ENCODE peak calls at places on chromosome 5, in eight cellular contexts. One of them, this sample, is unnamed.

GRCh38 chr5:21774791-21775190 is 1078.4 kb downstream of the CDH12 start:
- DNase-seq in fibroblast of mammary gland: peak; percentile 63
- DNase-seq in ovary: no peak
- DNase-seq in hepatocyte: no peak
- DNase-seq in breast epithelium: no peak
- DNase-seq in H1: no peak
- DNase-seq in PC-3: peak; percentile 100
- DNase-seq in fibroblast of lung: peak; percentile 61
- DNase-seq in this sample: no peak

GRCh38 chr5:56987171-56987570 is 35.2 kb upstream of the MIER3 start:
- DNase-seq in ovary: no peak
- DNase-seq in fibroblast of mammary gland: no peak
- DNase-seq in PC-3: no peak
- DNase-seq in breast epithelium: no peak
- DNase-seq in hepatocyte: no peak
- DNase-seq in H1: no peak
- DNase-seq in fibroblast of lung: no peak
- DNase-seq in this sample: no peak

GRCh38 chr5:143179126-143179740 is 224.3 kb downstream of the NR3C1 start:
- DNase-seq in breast epithelium: no peak
- DNase-seq in fibroblast of mammary gland: no peak
- DNase-seq in hepatocyte: no peak
- DNase-seq in H1: no peak
- DNase-seq in PC-3: no peak
- DNase-seq in ovary: no peak
- DNase-seq in fibroblast of lung: no peak
- DNase-seq in this sample: no peak

GRCh38 chr5:74672215-74672877 is 12.7 kb upstream of the HEXB start:
- DNase-seq in ovary: no peak
- DNase-seq in H1: no peak
- DNase-seq in fibroblast of mammary gland: no peak
- DNase-seq in breast epithelium: no peak
- DNase-seq in PC-3: no peak
- DNase-seq in hepatocyte: no peak
- DNase-seq in fibroblast of lung: no peak
- DNase-seq in this sample: no peak

GRCh38 chr5:33788922-33789321 is 102.9 kb downstream of the ADAMTS12 start:
- DNase-seq in breast epithelium: no peak
- DNase-seq in H1: no peak
- DNase-seq in fibroblast of lung: peak; percentile 97
- DNase-seq in ovary: no peak
- DNase-seq in PC-3: peak; percentile 92
- DNase-seq in fibroblast of mammary gland: peak; percentile 100
- DNase-seq in hepatocyte: no peak
- DNase-seq in this sample: peak; percentile 98

GRCh38 chr5:77311217-77311571 is 100.7 kb downstream of the PDE8B start:
- DNase-seq in ovary: no peak
- DNase-seq in H1: no peak
- DNase-seq in breast epithelium: no peak
- DNase-seq in PC-3: no peak
- DNase-seq in fibroblast of lung: peak; percentile 9
- DNase-seq in hepatocyte: no peak
- DNase-seq in fibroblast of mammary gland: no peak
- DNase-seq in this sample: no peak

GRCh38 chr5:43683884-43684471 is 81.0 kb downstream of the NNT start:
- DNase-seq in ovary: no peak
- DNase-seq in H1: no peak
- DNase-seq in PC-3: no peak
- DNase-seq in fibroblast of lung: no peak
- DNase-seq in fibroblast of mammary gland: no peak
- DNase-seq in hepatocyte: no peak
- DNase-seq in breast epithelium: no peak
- DNase-seq in this sample: no peak

GRCh38 chr5:135990518-135991240 is 35.9 kb upstream of the LECT2 start:
- DNase-seq in ovary: no peak
- DNase-seq in fibroblast of lung: no peak
- DNase-seq in fibroblast of mammary gland: no peak
- DNase-seq in H1: no peak
- DNase-seq in hepatocyte: no peak
- DNase-seq in breast epithelium: no peak
- DNase-seq in PC-3: no peak
- DNase-seq in this sample: no peak

GRCh38 chr5:56405116-56405515 is 172.0 kb upstream of the ANKRD55 start:
- DNase-seq in H1: no peak
- DNase-seq in fibroblast of mammary gland: no peak
- DNase-seq in hepatocyte: no peak
- DNase-seq in fibroblast of lung: no peak
- DNase-seq in ovary: no peak
- DNase-seq in breast epithelium: no peak
- DNase-seq in PC-3: no peak
- DNase-seq in this sample: no peak

GRCh38 chr5:149829954-149830353 is 99.8 kb downstream of the PPARGC1B start:
- DNase-seq in fibroblast of mammary gland: peak; percentile 22
- DNase-seq in fibroblast of lung: no peak
- DNase-seq in ovary: no peak
- DNase-seq in breast epithelium: no peak
- DNase-seq in hepatocyte: no peak
- DNase-seq in PC-3: peak; percentile 38
- DNase-seq in H1: no peak
- DNase-seq in this sample: peak; percentile 4

GRCh38 chr5:149830579-149830978 is 100.5 kb downstream of the PPARGC1B start:
- DNase-seq in fibroblast of mammary gland: no peak
- DNase-seq in fibroblast of lung: no peak
- DNase-seq in H1: no peak
- DNase-seq in PC-3: no peak
- DNase-seq in breast epithelium: no peak
- DNase-seq in ovary: no peak
- DNase-seq in hepatocyte: no peak
- DNase-seq in this sample: no peak

GRCh38 chr5:149832636-149833035 is 102.5 kb downstream of the PPARGC1B start:
- DNase-seq in ovary: no peak
- DNase-seq in breast epithelium: no peak
- DNase-seq in hepatocyte: no peak
- DNase-seq in H1: no peak
- DNase-seq in fibroblast of lung: no peak
- DNase-seq in PC-3: no peak
- DNase-seq in fibroblast of mammary gland: no peak
- DNase-seq in this sample: no peak

GRCh38 chr5:149833116-149833827 is 103.2 kb downstream of the PPARGC1B start:
- DNase-seq in ovary: no peak
- DNase-seq in breast epithelium: no peak
- DNase-seq in fibroblast of lung: no peak
- DNase-seq in PC-3: no peak
- DNase-seq in fibroblast of mammary gland: no peak
- DNase-seq in H1: no peak
- DNase-seq in hepatocyte: no peak
- DNase-seq in this sample: no peak

GRCh38 chr5:149831492-149831891 is 101.4 kb downstream of the PPARGC1B start:
- DNase-seq in PC-3: no peak
- DNase-seq in ovary: no peak
- DNase-seq in H1: no peak
- DNase-seq in fibroblast of mammary gland: peak; percentile 48
- DNase-seq in hepatocyte: peak; percentile 34
- DNase-seq in fibroblast of lung: no peak
- DNase-seq in breast epithelium: no peak
- DNase-seq in this sample: peak; percentile 22
- TF ChIP-seq CTCF in PC-3: no peak
- TF ChIP-seq CTCF in ovary: no peak
- TF ChIP-seq CTCF in H1: no peak
- TF ChIP-seq CTCF in fibroblast of mammary gland: no peak
- TF ChIP-seq CTCF in hepatocyte: no peak
- TF ChIP-seq CTCF in fibroblast of lung: no peak
- TF ChIP-seq CTCF in breast epithelium: no peak
- TF ChIP-seq CTCF in this sample: no peak

DNA sequence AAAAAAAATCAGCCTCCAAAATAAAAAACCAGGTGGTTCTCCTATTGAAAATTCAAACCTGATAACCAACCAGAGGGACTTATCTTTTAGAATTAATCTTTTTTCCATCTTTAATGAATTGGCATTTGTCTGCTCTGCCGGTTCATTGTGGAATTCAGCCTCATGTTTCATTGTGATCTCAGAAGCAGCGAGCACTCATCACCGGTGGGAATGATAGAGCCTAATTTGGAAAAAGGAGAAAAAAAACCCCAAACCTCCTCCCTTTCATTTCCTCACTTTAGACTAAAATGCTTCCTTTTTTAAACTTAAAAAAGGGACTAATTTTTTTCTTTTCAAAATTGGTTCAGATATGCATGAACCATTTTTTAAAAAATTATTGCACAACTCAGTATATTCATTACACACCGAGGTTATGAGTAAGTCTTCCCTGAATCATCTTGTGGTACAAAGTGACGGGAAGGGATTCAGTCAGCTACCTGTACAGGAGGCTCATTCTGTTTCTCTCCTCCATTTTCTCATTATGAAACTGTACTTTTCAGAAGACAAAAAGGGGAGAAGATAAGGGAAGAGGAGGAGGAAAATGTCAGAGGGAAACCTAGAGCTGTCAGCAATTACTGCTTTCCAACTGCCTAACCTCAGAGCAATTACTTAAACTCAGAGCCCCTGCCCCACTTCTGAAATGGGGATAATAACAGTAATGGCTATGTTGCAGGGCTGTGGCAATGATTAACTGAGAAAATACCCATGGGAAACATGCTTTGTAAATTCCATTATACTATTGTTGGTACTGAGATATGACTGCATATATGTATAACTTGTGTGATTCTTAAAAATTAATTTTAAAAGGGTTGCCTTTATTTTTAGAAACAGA is 23.9 kb downstream of the GALNT10 start:
- DNase-seq in fibroblast of lung: peak; percentile 57
- DNase-seq in H1: no peak
- DNase-seq in PC-3: peak; percentile 77
- DNase-seq in fibroblast of mammary gland: peak; percentile 78
- DNase-seq in hepatocyte: no peak
- DNase-seq in breast epithelium: no peak
- DNase-seq in ovary: no peak
- DNase-seq in this sample: peak; percentile 71
- H3K4me3 ChIP-seq in fibroblast of lung: no peak overlapping the region
- H3K4me3 ChIP-seq in H1: no peak overlapping the region
- H3K4me3 ChIP-seq in PC-3: peak overlapping the region; percentile 35
- H3K4me3 ChIP-seq in fibroblast of mammary gland: no peak overlapping the region
- H3K4me3 ChIP-seq in hepatocyte: no peak overlapping the region
- H3K4me3 ChIP-seq in breast epithelium: no peak overlapping the region
- H3K4me3 ChIP-seq in ovary: no peak overlapping the region
- H3K4me3 ChIP-seq in this sample: no peak overlapping the region

DNA sequence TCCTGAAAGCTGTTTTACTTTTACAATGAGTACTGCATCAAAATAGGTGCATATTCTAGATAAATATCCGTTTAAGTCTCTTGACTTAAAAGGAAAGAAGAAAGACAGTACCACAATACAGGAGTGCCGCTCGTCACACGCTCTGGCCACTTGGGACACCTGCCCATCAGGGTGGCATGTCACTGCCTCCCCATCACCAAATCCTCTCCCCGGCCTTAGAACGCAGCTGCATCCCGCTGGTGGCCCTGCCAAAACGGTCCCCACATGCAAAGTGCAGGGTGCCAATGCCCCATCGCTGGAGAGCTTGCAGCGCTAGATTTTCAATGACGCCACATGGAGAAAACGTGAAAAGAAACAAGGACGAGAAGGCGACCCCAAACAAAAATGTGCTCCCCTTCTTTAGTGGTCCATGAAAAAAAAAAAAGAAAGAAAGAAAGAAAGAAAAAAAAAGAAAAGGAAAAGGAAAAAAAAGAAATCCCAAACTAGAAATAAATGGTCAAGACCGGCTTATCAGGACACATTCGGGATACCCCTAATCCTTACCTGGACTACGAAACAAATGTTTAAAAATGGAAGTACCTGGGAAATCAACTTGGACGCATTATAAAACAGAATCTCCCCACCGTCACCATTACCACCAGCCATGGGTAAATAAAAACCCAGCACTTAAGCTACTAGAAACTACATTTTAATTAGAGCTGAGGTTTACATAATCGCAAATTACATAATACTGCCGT is 1.1 kb downstream of the ANKH start:
- DNase-seq in fibroblast of lung: no peak
- DNase-seq in H1: no peak
- DNase-seq in ovary: no peak
- DNase-seq in hepatocyte: no peak
- DNase-seq in PC-3: peak; percentile 19
- DNase-seq in breast epithelium: peak; percentile 29
- DNase-seq in fibroblast of mammary gland: no peak
- DNase-seq in this sample: peak; percentile 16
- TF ChIP-seq CTCF in fibroblast of lung: no peak
- TF ChIP-seq CTCF in H1: no peak
- TF ChIP-seq CTCF in ovary: no peak
- TF ChIP-seq CTCF in hepatocyte: no peak
- TF ChIP-seq CTCF in PC-3: no peak
- TF ChIP-seq CTCF in breast epithelium: no peak
- TF ChIP-seq CTCF in fibroblast of mammary gland: no peak
- TF ChIP-seq CTCF in this sample: peak; percentile 40

GRCh38 chr5:133933670-133934295 is 34.6 kb downstream of the C5orf15 start:
- DNase-seq in fibroblast of lung: no peak
- DNase-seq in breast epithelium: no peak
- DNase-seq in H1: no peak
- DNase-seq in fibroblast of mammary gland: no peak
- DNase-seq in hepatocyte: no peak
- DNase-seq in ovary: no peak
- DNase-seq in PC-3: no peak
- DNase-seq in this sample: no peak
- H3K4me3 ChIP-seq in fibroblast of lung: no peak overlapping the region
- H3K4me3 ChIP-seq in breast epithelium: no peak overlapping the region
- H3K4me3 ChIP-seq in H1: no peak overlapping the region
- H3K4me3 ChIP-seq in fibroblast of mammary gland: no peak overlapping the region
- H3K4me3 ChIP-seq in hepatocyte: no peak overlapping the region
- H3K4me3 ChIP-seq in ovary: no peak overlapping the region
- H3K4me3 ChIP-seq in PC-3: no peak overlapping the region
- H3K4me3 ChIP-seq in this sample: no peak overlapping the region

DNA sequence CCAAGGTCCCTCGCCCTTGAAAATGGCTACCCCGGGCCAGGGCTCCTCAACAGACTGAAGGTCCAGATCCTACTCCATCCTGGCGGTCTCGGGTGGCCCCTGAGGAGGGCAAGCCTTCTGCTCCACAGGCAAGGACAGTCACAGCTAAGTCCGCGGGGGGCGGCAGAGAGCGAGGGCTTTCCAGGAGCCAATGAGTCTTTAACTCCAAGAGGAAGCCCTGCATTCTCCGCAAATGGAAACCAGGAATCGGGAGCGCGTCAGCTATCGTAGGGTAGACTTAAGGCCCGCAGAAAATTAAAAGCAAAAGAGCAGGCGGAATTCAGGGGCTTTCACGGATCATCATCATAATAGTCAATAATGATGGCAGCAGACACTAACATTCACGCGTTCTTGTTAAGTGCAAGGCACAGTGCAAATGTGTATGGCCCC is 87.8 kb upstream of the TNFAIP8 start:
- DNase-seq in breast epithelium: peak; percentile 89
- DNase-seq in ovary: peak; percentile 80
- DNase-seq in fibroblast of mammary gland: peak; percentile 95
- DNase-seq in hepatocyte: peak; percentile 95
- DNase-seq in PC-3: peak; percentile 90
- DNase-seq in H1: peak; percentile 90
- DNase-seq in fibroblast of lung: peak; percentile 97
- DNase-seq in this sample: peak; percentile 97
- TF ChIP-seq CTCF in breast epithelium: no peak
- TF ChIP-seq CTCF in ovary: no peak
- TF ChIP-seq CTCF in fibroblast of mammary gland: peak; percentile 66
- TF ChIP-seq CTCF in hepatocyte: no peak
- TF ChIP-seq CTCF in PC-3: no peak
- TF ChIP-seq CTCF in H1: peak; percentile 36
- TF ChIP-seq CTCF in fibroblast of lung: peak; percentile 61
- TF ChIP-seq CTCF in this sample: peak; percentile 93

This sample was measured in fibroblast of the aortic adventitia.